ENCODE peak calls at places on chromosome 6, in eight cellular contexts. G, V, R, L, H, D, I and O are unnamed samples.

GRCh38 chr6:31888281-31889258 is 8.9 kb downstream of the EHMT2 start:
- DNase-seq in G (no peak), V (no peak), R (peak), L (no peak), H (no peak), D (peak), I (no peak), O (no peak)

GRCh38 chr6:42933195-42933594 is 3.9 kb downstream of the CNPY3 start:
- DNase-seq in G (no peak), V (no peak), R (no peak), L (no peak), H (no peak), D (no peak), I (no peak), O (no peak)

GRCh38 chr6:30097902-30098606 is 14.8 kb downstream of the TRIM31 start:
- DNase-seq in G (no peak), V (no peak), R (no peak), L (peak), H (no peak), D (no peak), I (no peak), O (no peak)

GRCh38 chr6:43394982-43395381 is 25.5 kb upstream of the ZNF318 start:
- DNase-seq in G (no peak), V (no peak), R (no peak), L (no peak), H (no peak), D (no peak), I (no peak), O (no peak)

GRCh38 chr6:165223736-165224135 is 85.7 kb downstream of the C6orf118 start:
- DNase-seq in G (no peak), V (no peak), R (no peak), L (no peak), H (no peak), D (no peak), I (no peak), O (no peak)

GRCh38 chr6:28710466-28711191 is 184.9 kb downstream of the GPX5 start:
- DNase-seq in G (peak), V (peak), R (peak), L (peak), H (peak), D (no peak), I (no peak), O (no peak)

GRCh38 chr6:48664850-48665249 is 553.9 kb upstream of the PTCHD4 start:
- DNase-seq in G (no peak), V (peak), R (no peak), L (no peak), H (no peak), D (no peak), I (peak), O (no peak)

GRCh38 chr6:168206681-168207274 is 112.8 kb downstream of the DACT2 start:
- DNase-seq in G (no peak), V (no peak), R (no peak), L (no peak), H (no peak), D (no peak), I (no peak), O (no peak)

GRCh38 chr6:91132461-91132860 is 545.6 kb upstream of the MAP3K7 start:
- DNase-seq in G (no peak), V (no peak), R (no peak), L (peak), H (no peak), D (no peak), I (no peak), O (no peak)

GRCh38 chr6:44056392-44057237 is 70.6 kb downstream of the MRPL14 start:
- DNase-seq in G (no peak), V (peak), R (peak), L (no peak), H (no peak), D (no peak), I (no peak), O (no peak)

GRCh38 chr6:121614115-121614514 is 178.7 kb downstream of the GJA1 start:
- DNase-seq in G (peak), V (no peak), R (peak), L (no peak), H (peak), D (no peak), I (no peak), O (no peak)

GRCh38 chr6:92577077-92577719 is 842.2 kb downstream of the EPHA7 start:
- DNase-seq in G (peak), V (peak), R (no peak), L (no peak), H (no peak), D (no peak), I (no peak), O (no peak)

GRCh38 chr6:32954983-32955802 is 2.3 kb upstream of the HLA-DMA start:
- DNase-seq in G (peak), V (peak), R (no peak), L (peak), H (no peak), D (peak), I (no peak), O (no peak)

GRCh38 chr6:30726506-30727413 is 6.6 kb downstream of the TUBB start:
- DNase-seq in G (no peak), V (peak), R (no peak), L (no peak), H (no peak), D (no peak), I (no peak), O (no peak)

GRCh38 chr6:122833229-122833556 is 44.1 kb downstream of the SMPDL3A start:
- DNase-seq in G (peak), V (no peak), R (no peak), L (no peak), H (no peak), D (no peak), I (no peak), O (no peak)

GRCh38 chr6:220736-221475 is 71.4 kb upstream of the DUSP22 start:
- DNase-seq in G (peak), V (peak), R (peak), L (peak), H (no peak), D (no peak), I (no peak), O (no peak)

GRCh38 chr6:90468080-90468479 is 118.8 kb downstream of the MAP3K7 start:
- DNase-seq in G (peak), V (peak), R (peak), L (peak), H (peak), D (no peak), I (no peak), O (no peak)

GRCh38 chr6:11534561-11534960 is 3.0 kb upstream of the TMEM170B start:
- DNase-seq in G (no peak), V (no peak), R (no peak), L (no peak), H (no peak), D (no peak), I (no peak), O (no peak)

GRCh38 chr6:125273965-125274364 is 27.8 kb downstream of the HDDC2 start:
- DNase-seq in G (peak), V (peak), R (no peak), L (peak), H (peak), D (no peak), I (no peak), O (no peak)

GRCh38 chr6:99712560-99712959 is 105.9 kb downstream of the PRDM13 start:
- DNase-seq in G (no peak), V (no peak), R (no peak), L (no peak), H (no peak), D (no peak), I (no peak), O (no peak)

GRCh38 chr6:153842491-153842890 is 196.5 kb upstream of the OPRM1 start:
- DNase-seq in G (no peak), V (no peak), R (no peak), L (no peak), H (no peak), D (no peak), I (no peak), O (no peak)

GRCh38 chr6:10585232-10585887 is 64.2 kb downstream of the GCNT2 start:
- DNase-seq in G (no peak), V (no peak), R (no peak), L (no peak), H (no peak), D (no peak), I (no peak), O (no peak)

GRCh38 chr6:46380152-46380807 is 111.0 kb downstream of the RCAN2 start:
- DNase-seq in G (no peak), V (no peak), R (no peak), L (no peak), H (no peak), D (no peak), I (no peak), O (no peak)

GRCh38 chr6:17826301-17826700 is 119.6 kb upstream of the NUP153 start:
- DNase-seq in G (no peak), V (no peak), R (no peak), L (no peak), H (no peak), D (no peak), I (no peak), O (no peak)

GRCh38 chr6:97399208-97399607 is 116.2 kb upstream of the MMS22L start:
- DNase-seq in G (no peak), V (no peak), R (no peak), L (no peak), H (no peak), D (no peak), I (no peak), O (no peak)

GRCh38 chr6:90008908-90009501 is 114.7 kb downstream of the GJA10 start:
- DNase-seq in G (peak), V (peak), R (no peak), L (peak), H (peak), D (no peak), I (peak), O (peak)

GRCh38 chr6:32963870-32964269 is 4.5 kb upstream of the BRD2 start:
- DNase-seq in G (no peak), V (no peak), R (no peak), L (no peak), H (no peak), D (no peak), I (no peak), O (no peak)

GRCh38 chr6:70520575-70520974 is 46.2 kb upstream of the SDHAF4 start:
- DNase-seq in G (peak), V (peak), R (no peak), L (peak), H (no peak), D (no peak), I (no peak), O (no peak)

GRCh38 chr6:16585805-16586204 is 175.5 kb downstream of the ATXN1 start:
- DNase-seq in G (peak), V (no peak), R (no peak), L (no peak), H (peak), D (no peak), I (no peak), O (no peak)

GRCh38 chr6:141265748-141266647 is 866.7 kb upstream of the GJE1 start:
- DNase-seq in G (peak), V (no peak), R (peak), L (peak), H (no peak), D (no peak), I (no peak), O (no peak)
- H3K4me3 ChIP-seq in G (peak), V (no peak), R (peak), L (no peak), H (peak), D (no peak), I (peak), O (peak)

GRCh38 chr6:37558646-37559045 is 59.0 kb upstream of the CCDC167 start:
- DNase-seq in G (no peak), V (no peak), R (peak), L (no peak), H (no peak), D (no peak), I (no peak), O (no peak)
- H3K4me3 ChIP-seq in G (no peak), V (no peak), R (no peak), L (no peak), H (no peak), D (no peak), I (no peak), O (no peak)

GRCh38 chr6:113596477-113596876 is 260.7 kb upstream of the MARCKS start:
- DNase-seq in G (no peak), V (no peak), R (no peak), L (no peak), H (no peak), D (no peak), I (no peak), O (no peak)
- H3K4me3 ChIP-seq in G (no peak), V (no peak), R (no peak), L (no peak), H (no peak), D (no peak), I (no peak), O (no peak)

GRCh38 chr6:144400321-144400720 is 115.2 kb downstream of the UTRN start:
- DNase-seq in G (no peak), V (no peak), R (no peak), L (no peak), H (no peak), D (no peak), I (no peak), O (no peak)
- H3K4me3 ChIP-seq in G (no peak), V (no peak), R (no peak), L (no peak), H (no peak), D (no peak), I (no peak), O (no peak)

GRCh38 chr6:35498407-35499045 is 1.6 kb upstream of the TEAD3 start:
- DNase-seq in G (no peak), V (no peak), R (peak), L (no peak), H (no peak), D (no peak), I (no peak), O (no peak)

GRCh38 chr6:35499372-35499771 is 2.5 kb upstream of the TEAD3 start:
- DNase-seq in G (no peak), V (no peak), R (peak), L (no peak), H (no peak), D (no peak), I (no peak), O (no peak)

GRCh38 chr6:35496036-35496850 is 636 bp downstream of the TEAD3 start:
- DNase-seq in G (no peak), V (no peak), R (peak), L (peak), H (no peak), D (no peak), I (no peak), O (no peak)

GRCh38 chr6:35496851-35497570 is at the start of gene TEAD3:
- DNase-seq in G (peak), V (peak), R (peak), L (peak), H (peak), D (peak), I (no peak), O (no peak)

GRCh38 chr6:35497571-35498406 is 910 bp upstream of the TEAD3 start:
- DNase-seq in G (peak), V (peak), R (peak), L (peak), H (peak), D (peak), I (peak), O (no peak)
- H3K4me3 ChIP-seq in G (peak), V (peak), R (peak), L (peak), H (peak), D (peak), I (peak), O (peak)

GRCh38 chr6:105985816-105986632 is 100.1 kb upstream of the PRDM1 start:
- DNase-seq in G (peak), V (no peak), R (peak), L (no peak), H (no peak), D (no peak), I (no peak), O (no peak)
- H3K4me3 ChIP-seq in G (peak), V (no peak), R (peak), L (no peak), H (peak), D (no peak), I (no peak), O (no peak)

GRCh38 chr6:6525948-6526347 is 62.6 kb upstream of the LY86 start:
- DNase-seq in G (no peak), V (no peak), R (no peak), L (no peak), H (no peak), D (no peak), I (no peak), O (no peak)
- H3K4me3 ChIP-seq in G (no peak), V (no peak), R (no peak), L (no peak), H (no peak), D (no peak), I (no peak), O (no peak)

DNA sequence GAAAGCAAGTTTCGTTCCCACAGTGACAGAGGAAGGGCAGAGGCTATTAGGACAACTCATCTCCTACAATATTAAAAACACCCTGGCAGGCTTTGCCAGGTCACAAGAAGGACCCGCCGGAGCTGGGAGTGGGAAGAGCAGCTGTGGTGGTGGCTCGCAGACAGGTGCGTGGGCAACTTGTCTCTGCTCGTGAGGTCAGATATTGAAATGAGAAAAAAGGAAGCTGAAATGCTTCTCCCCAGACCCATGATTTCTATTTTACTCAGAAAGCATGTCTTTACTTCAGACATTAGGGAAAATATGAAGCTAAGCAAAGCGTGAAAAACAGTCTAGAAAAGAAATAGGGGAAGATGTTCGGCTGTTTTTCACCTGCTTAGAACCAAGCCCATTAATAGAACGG is 166.3 kb upstream of the EEF1E1 start:
- DNase-seq in G (no peak), V (no peak), R (no peak), L (no peak), H (no peak), D (no peak), I (no peak), O (no peak)
- H3K4me3 ChIP-seq in G (no peak), V (no peak), R (no peak), L (no peak), H (no peak), D (no peak), I (no peak), O (no peak)

DNA sequence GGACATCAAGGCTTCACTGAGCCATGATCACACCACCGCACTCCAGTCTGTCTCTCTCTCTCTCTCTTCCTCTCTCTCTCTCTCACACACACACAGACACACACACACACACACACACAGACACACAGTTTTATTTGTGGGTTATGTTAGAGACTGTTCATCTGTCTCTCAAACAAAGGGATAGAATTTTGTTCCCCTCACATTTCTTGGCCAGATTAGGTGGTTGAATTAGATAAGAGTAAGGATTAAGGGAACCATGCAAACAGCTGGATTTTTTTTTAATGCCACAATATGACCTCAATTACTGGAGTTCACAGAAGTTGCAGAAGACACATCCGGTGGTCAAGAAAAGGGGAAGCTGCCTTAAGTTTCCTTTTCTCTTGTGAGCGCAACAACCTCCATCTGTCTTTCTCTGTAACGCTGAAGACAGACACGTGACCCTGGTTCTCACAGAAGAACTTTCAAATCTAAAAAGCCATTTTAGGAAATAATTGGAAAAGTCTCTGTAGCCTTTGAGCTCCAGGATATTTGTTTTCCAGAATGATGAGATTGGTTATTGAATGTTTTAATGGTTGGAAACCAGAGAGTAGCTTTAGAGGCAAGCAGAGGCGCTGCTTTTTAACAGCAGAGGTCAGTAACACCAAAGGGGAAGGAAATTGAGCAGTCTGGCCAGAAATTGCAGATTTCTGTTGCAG is 33.0 kb upstream of the LGSN start:
- DNase-seq in G (peak), V (peak), R (no peak), L (peak), H (peak), D (no peak), I (no peak), O (no peak)
- H3K4me3 ChIP-seq in G (peak), V (no peak), R (peak), L (no peak), H (peak), D (no peak), I (no peak), O (no peak)